ENCODE peak calls at places on chromosome 4, in four cellular contexts. P is SK-N-SH, L is HepG2, X is K562. H is an unnamed sample.

GRCh38 chr4:37639551-37640293 is 46.5 kb downstream of the RELL1 start:
- DNase-seq in P (no peak), L (no peak), X (no peak), H (no peak)

GRCh38 chr4:186778134-186778533 is 54.5 kb upstream of the FAT1 start:
- DNase-seq in P (no peak), L (no peak), X (no peak), H (no peak)

GRCh38 chr4:102299708-102300107 is 45.6 kb downstream of the SLC39A8 start:
- DNase-seq in P (peak), L (peak), X (peak), H (peak)

GRCh38 chr4:151786158-151786495 is 25.3 kb upstream of the GATB start:
- DNase-seq in P (no peak), L (no peak), X (no peak), H (no peak)

GRCh38 chr4:184315675-184316359 is 98.1 kb upstream of the ENPP6 start:
- DNase-seq in P (no peak), L (no peak), X (no peak), H (no peak)

GRCh38 chr4:8644461-8644891 is 51.9 kb downstream of the CPZ start:
- DNase-seq in P (no peak), L (no peak), X (no peak), H (no peak)

GRCh38 chr4:16516796-16517413 is 290.6 kb upstream of the TAPT1 start:
- DNase-seq in P (peak), L (no peak), X (peak), H (peak)

GRCh38 chr4:76200771-76201224 is 12.8 kb downstream of the SCARB2 start:
- DNase-seq in P (no peak), L (peak), X (peak), H (no peak)

GRCh38 chr4:182449960-182450359 is 206.8 kb downstream of the TENM3 start:
- DNase-seq in P (no peak), L (no peak), X (no peak), H (no peak)

GRCh38 chr4:182578402-182578801 is 335.2 kb downstream of the TENM3 start:
- DNase-seq in P (no peak), L (no peak), X (no peak), H (peak)

GRCh38 chr4:88456757-88457306 is at the start of gene HERC5:
- DNase-seq in P (peak), L (peak), X (peak), H (peak)

GRCh38 chr4:149684516-149684915 is 131.1 kb downstream of the IQCM start:
- DNase-seq in P (no peak), L (no peak), X (no peak), H (no peak)

GRCh38 chr4:3369781-3370660 is 71.7 kb upstream of the HGFAC start:
- DNase-seq in P (peak), L (no peak), X (no peak), H (peak)

GRCh38 chr4:163672751-163673150 is 178.3 kb downstream of the TMA16 start:
- DNase-seq in P (peak), L (no peak), X (no peak), H (no peak)

GRCh38 chr4:176902710-176903323 is 110.1 kb upstream of the VEGFC start:
- DNase-seq in P (no peak), L (no peak), X (no peak), H (peak)

GRCh38 chr4:138310991-138311390 is 68.8 kb upstream of the SLC7A11 start:
- DNase-seq in P (no peak), L (no peak), X (no peak), H (peak)

GRCh38 chr4:138308421-138308820 is 66.3 kb upstream of the SLC7A11 start:
- DNase-seq in P (no peak), L (no peak), X (no peak), H (peak)

GRCh38 chr4:138310498-138310897 is 68.3 kb upstream of the SLC7A11 start:
- DNase-seq in P (no peak), L (no peak), X (no peak), H (peak)

GRCh38 chr4:138305055-138305454 is 62.9 kb upstream of the SLC7A11 start:
- DNase-seq in P (no peak), L (no peak), X (no peak), H (no peak)

GRCh38 chr4:138307319-138307718 is 65.2 kb upstream of the SLC7A11 start:
- DNase-seq in P (no peak), L (no peak), X (peak), H (no peak)
- H2AFZ ChIP-seq in P (no peak), L (peak), X (peak), H (no peak)

DNA sequence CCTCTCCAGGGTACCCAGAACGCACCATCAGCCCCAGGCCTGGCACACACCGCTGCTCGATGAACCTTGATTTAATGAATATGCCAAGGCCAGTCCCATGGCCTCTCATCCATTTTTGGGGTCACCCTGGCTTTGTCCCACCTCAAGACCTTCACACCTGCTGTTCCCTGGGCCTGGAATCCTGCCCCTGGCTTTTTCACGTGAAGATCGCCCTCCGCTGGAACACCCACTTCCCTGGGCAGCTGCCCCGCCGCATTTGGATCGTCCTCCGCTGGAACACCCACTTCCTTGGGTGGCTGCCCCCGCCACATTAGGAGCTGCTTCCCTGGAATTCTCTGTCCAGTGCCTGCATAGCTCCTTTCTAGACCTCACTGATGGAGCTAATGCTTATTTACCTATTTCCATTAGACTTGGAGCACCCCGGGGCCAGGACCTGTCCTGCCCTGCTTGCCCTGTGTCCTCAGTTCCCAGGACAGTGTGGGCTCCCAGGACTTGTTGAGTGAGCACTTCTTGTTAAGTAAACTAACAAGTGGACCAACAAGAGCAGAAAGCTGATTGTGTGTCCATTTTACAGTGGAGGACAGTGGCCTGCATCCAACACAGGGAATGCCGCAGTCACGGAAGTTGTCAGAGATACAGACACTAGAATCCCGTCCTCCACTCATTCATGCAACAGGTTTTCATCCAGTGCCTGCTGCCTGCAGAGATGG is 12.5 kb downstream of the BLOC1S4 start:
- DNase-seq in P (no peak), L (no peak), X (no peak), H (no peak)
- TF ChIP-seq USF2 in P (no peak), L (no peak), X (no peak), H (no peak)

DNA sequence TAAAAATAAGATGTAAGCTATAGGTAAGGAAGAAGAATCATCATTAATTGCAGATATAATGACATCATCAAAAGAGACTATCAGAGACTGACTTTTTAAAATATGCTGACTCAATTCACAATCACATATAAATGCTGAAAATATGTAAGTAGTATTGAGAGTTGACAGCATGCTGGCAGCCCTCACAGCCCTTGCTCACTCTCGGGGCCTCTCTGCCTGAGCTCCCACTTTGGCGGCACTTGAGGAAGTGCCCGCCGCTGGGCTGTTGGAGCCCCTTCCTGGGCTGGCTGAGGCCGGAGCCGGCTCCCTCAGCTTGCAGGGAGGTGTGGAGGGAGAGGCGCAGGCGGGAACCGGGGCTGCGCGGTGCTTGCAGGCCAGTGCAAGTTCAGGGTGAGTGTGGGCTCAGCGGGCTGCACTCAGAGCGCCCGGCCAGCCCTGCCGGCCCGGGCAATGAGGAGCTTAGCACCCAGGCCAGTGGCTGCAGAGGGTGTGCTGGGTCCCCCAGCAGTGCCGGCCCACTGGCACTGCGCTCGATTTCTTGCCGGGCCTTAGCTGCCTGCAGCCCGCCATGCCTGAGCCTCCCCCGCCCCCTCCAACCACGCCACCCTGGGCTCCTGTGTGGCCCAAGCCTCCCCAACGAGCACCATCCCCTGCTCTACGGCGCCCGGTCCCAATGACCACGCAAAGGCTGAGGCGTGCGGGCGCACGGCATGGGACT is 68.9 kb downstream of the RAB28 start:
- DNase-seq in P (no peak), L (no peak), X (no peak), H (no peak)
- TF ChIP-seq SMC3 in P (no peak), L (no peak), X (no peak), H (no peak)

GRCh38 chr4:110793381-110793801 is 170.5 kb upstream of the PITX2 start:
- DNase-seq in P (no peak), L (no peak), X (no peak), H (peak)
- H2AFZ ChIP-seq in P (no peak), L (no peak), X (no peak), H (no peak)

GRCh38 chr4:155322782-155323181 is 54.0 kb downstream of the MAP9 start:
- DNase-seq in P (peak), L (no peak), X (no peak), H (no peak)
- TF ChIP-seq USF2 in P (no peak), L (no peak), X (no peak), H (no peak)

DNA sequence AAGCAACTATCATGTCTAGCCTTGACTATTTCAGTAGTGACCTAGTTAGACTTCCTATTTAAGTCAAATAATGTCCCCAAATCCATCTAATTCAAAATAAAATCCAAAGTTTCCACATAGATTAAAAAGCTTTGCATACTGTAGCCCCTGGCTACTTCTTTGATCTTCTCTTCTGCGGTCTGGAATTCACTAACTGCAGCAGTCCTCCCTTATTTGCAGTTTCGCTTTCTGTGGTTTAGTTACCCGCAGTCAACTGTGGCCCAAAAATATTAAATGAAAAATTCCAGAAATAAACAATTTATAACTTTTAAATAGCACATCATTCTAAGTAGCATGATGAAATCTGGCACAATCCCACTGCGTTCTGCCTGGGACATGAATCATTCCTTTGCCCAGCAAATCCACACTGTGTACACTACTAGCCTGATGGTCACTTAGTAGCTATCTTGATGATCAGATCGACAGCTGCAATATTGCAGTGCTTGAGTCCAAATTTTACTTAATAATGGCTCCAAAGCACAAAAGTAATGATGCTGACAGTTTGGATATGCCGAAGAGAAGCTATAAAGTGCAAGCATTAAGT is 86.7 kb upstream of the NPNT start:
- DNase-seq in P (peak), L (no peak), X (peak), H (peak)
- TF ChIP-seq SMC3 in P (no peak), L (no peak), X (no peak), H (no peak)

DNA sequence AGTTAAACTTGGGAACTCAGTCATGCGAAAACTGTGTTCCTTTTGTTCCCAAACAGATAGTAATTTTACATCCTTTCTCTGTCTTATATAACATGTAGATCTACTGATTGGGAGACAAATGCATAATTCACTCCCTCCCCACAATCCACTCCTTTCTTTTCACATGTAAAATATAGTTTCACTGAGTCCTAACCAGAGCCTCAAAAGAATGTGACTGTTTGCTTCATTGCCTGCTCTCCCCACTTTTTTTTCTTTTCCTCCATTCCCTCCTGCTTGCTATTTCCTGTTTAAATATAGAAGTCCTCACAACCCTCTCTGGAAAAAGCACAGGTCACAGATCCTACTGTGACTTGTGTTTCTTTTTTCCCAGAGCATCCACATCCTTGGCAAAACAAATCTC is 699.3 kb upstream of the ADGRL3 start:
- DNase-seq in P (no peak), L (no peak), X (no peak), H (no peak)
- H2AFZ ChIP-seq in P (no peak), L (no peak), X (no peak), H (no peak)

GRCh38 chr4:84239278-84239845 is 259.7 kb downstream of the NKX6-1 start:
- DNase-seq in P (no peak), L (no peak), X (peak), H (no peak)
- TF ChIP-seq USF2 in P (no peak), L (no peak), X (no peak), H (no peak)

DNA sequence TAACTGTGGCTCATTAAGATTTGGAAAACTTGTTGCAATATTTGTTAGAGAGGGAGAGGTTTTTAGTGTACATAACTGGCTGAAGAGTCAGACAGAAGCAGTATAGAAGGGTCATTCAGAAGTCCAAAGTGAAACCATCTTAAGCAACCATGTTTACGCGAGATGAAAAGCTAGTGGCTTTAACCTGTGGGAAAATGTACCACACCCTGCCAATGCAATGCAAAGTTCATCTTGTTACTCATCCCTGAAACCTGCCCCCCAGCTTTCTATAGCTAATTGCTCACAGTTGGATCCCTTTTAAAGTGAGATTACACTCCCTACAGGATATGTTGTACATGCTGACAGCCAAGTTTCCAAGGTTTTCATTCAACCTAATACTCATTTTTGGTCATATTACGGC is 96.7 kb upstream of the RAPGEF2 start:
- DNase-seq in P (no peak), L (peak), X (no peak), H (peak)
- TF ChIP-seq SMC3 in P (no peak), L (no peak), X (no peak), H (no peak)

GRCh38 chr4:51835079-51835478 is 7.9 kb upstream of the DCUN1D4 start:
- DNase-seq in P (no peak), L (no peak), X (no peak), H (no peak)

GRCh38 chr4:51831133-51831532 is 11.8 kb upstream of the DCUN1D4 start:
- DNase-seq in P (peak), L (peak), X (peak), H (peak)

GRCh38 chr4:51835854-51836253 is 7.1 kb upstream of the DCUN1D4 start:
- DNase-seq in P (peak), L (no peak), X (no peak), H (no peak)

GRCh38 chr4:51840791-51841190 is 2.2 kb upstream of the DCUN1D4 start:
- DNase-seq in P (no peak), L (no peak), X (no peak), H (peak)

GRCh38 chr4:51836531-51836930 is 6.4 kb upstream of the DCUN1D4 start:
- DNase-seq in P (peak), L (no peak), X (no peak), H (no peak)
- H2AFZ ChIP-seq in P (peak), L (no peak), X (peak), H (peak)